ENCODE peak calls at places on chromosomes 11 and 22, in five cellular contexts. One of them, this sample, is unnamed.

GRCh38 chr22:19942886-19943664 is 1.5 kb upstream of the TXNRD2 start:
- DNase-seq in cardiac fibroblast: peak; percentile 87
- DNase-seq in astrocyte: peak; percentile 89
- DNase-seq in Caco-2: no peak
- DNase-seq in AG04450: no peak
- DNase-seq in this sample: peak; percentile 86

GRCh38 chr11:64344721-64345120 is 4.7 kb downstream of the CCDC88B start:
- DNase-seq in Caco-2: no peak
- DNase-seq in AG04450: no peak
- DNase-seq in cardiac fibroblast: no peak
- DNase-seq in astrocyte: no peak
- DNase-seq in this sample: no peak

GRCh38 chr11:28243596-28243995 is 135.4 kb downstream of the METTL15 start:
- DNase-seq in astrocyte: no peak
- DNase-seq in cardiac fibroblast: no peak
- DNase-seq in Caco-2: no peak
- DNase-seq in AG04450: no peak
- DNase-seq in this sample: no peak

GRCh38 chr11:10304495-10305261 is at the start of gene ADM:
- DNase-seq in cardiac fibroblast: peak; percentile 97
- DNase-seq in AG04450: peak; percentile 90
- DNase-seq in Caco-2: peak; percentile 95
- DNase-seq in astrocyte: no peak
- DNase-seq in this sample: peak; percentile 88

GRCh38 chr11:117936973-117937372 is 7.8 kb upstream of the TMPRSS13 start:
- DNase-seq in astrocyte: no peak
- DNase-seq in AG04450: no peak
- DNase-seq in Caco-2: no peak
- DNase-seq in cardiac fibroblast: no peak
- DNase-seq in this sample: no peak

GRCh38 chr11:75245356-75246005 is 4.9 kb downstream of the TPBGL start:
- DNase-seq in cardiac fibroblast: no peak
- DNase-seq in Caco-2: no peak
- DNase-seq in astrocyte: no peak
- DNase-seq in AG04450: no peak
- DNase-seq in this sample: no peak

GRCh38 chr11:105224859-105225258 is 85.3 kb upstream of the CARD18 start:
- DNase-seq in AG04450: no peak
- DNase-seq in astrocyte: no peak
- DNase-seq in cardiac fibroblast: no peak
- DNase-seq in Caco-2: no peak
- DNase-seq in this sample: peak; percentile 72

GRCh38 chr11:65297026-65297667 is 17.5 kb upstream of the CDC42EP2 start:
- DNase-seq in AG04450: no peak
- DNase-seq in cardiac fibroblast: no peak
- DNase-seq in astrocyte: no peak
- DNase-seq in Caco-2: no peak
- DNase-seq in this sample: no peak

GRCh38 chr11:113876798-113877672 is 1.7 kb upstream of the USP28 start:
- DNase-seq in AG04450: no peak
- DNase-seq in Caco-2: no peak
- DNase-seq in cardiac fibroblast: no peak
- DNase-seq in astrocyte: no peak
- DNase-seq in this sample: no peak

DNA sequence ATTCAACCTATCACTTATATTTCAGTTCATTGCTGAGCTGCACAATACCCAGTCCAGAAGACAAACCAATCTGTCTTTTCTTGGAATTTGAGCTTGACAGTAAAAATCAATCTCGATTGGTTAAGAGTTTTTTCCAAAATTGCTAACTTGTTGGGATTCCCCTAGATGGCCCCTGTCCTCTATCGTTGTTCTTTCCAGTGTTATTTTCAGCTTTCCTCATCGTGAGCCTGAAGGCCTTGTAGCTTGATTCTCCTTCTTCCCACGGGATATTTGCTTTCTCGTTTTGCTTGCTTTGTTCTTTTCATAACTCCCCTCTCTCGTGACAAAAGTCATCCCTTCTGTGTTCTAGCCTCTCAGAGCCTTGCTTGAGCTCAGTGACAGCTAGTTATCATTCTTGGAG is 3.1 kb downstream of the OR8B8 start:
- DNase-seq in cardiac fibroblast: peak; percentile 37
- DNase-seq in Caco-2: no peak
- DNase-seq in astrocyte: no peak
- DNase-seq in AG04450: no peak
- DNase-seq in this sample: no peak
- H3K4me3 ChIP-seq in cardiac fibroblast: no peak overlapping the region
- H3K4me3 ChIP-seq in Caco-2: no peak overlapping the region
- H3K4me3 ChIP-seq in astrocyte: no peak overlapping the region
- H3K4me3 ChIP-seq in AG04450: no peak overlapping the region
- H3K4me3 ChIP-seq in this sample: no peak overlapping the region

DNA sequence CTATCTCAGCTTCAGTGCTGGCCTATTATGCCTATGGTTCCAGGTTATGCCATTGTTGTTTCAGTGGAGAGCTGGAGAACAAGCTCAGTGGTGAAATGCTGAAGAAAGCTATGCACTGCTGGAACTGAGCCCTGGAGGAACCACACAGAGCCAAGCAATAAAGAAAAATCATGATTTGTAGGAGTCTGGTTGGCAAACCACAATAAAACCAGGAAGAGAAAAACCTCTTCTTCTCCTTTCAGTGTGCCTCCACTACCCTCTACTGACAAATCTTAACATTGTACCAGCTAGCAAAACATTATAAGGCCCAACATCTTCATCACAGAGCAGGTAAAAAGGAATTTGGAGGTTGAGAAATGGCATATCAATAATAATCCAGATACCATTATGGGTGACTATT is 5.3 kb downstream of the OR51F2 start:
- DNase-seq in Caco-2: peak; percentile 4
- DNase-seq in astrocyte: no peak
- DNase-seq in cardiac fibroblast: peak; percentile 27
- DNase-seq in AG04450: no peak
- DNase-seq in this sample: no peak
- TF ChIP-seq CTCF in Caco-2: peak; percentile 15
- TF ChIP-seq CTCF in astrocyte: no peak
- TF ChIP-seq CTCF in cardiac fibroblast: peak; percentile 34
- TF ChIP-seq CTCF in AG04450: peak; percentile 66
- TF ChIP-seq CTCF in this sample: peak; percentile 8

GRCh38 chr22:29641052-29641780 is 37.8 kb downstream of the NF2 start:
- DNase-seq in Caco-2: no peak
- DNase-seq in astrocyte: no peak
- DNase-seq in AG04450: no peak
- DNase-seq in cardiac fibroblast: no peak
- DNase-seq in this sample: no peak
- H3K4me3 ChIP-seq in Caco-2: no peak overlapping the region
- H3K4me3 ChIP-seq in astrocyte: no peak overlapping the region
- H3K4me3 ChIP-seq in AG04450: no peak overlapping the region
- H3K4me3 ChIP-seq in cardiac fibroblast: no peak overlapping the region
- H3K4me3 ChIP-seq in this sample: no peak overlapping the region

GRCh38 chr11:100863080-100863581 is 176.0 kb downstream of the ARHGAP42 start:
- DNase-seq in Caco-2: no peak
- DNase-seq in cardiac fibroblast: peak; percentile 85
- DNase-seq in astrocyte: peak; percentile 99
- DNase-seq in AG04450: peak; percentile 87
- DNase-seq in this sample: peak; percentile 24
- TF ChIP-seq CTCF in Caco-2: no peak
- TF ChIP-seq CTCF in cardiac fibroblast: no peak
- TF ChIP-seq CTCF in astrocyte: no peak
- TF ChIP-seq CTCF in AG04450: no peak
- TF ChIP-seq CTCF in this sample: no peak

GRCh38 chr22:30553971-30554370 is 7.4 kb upstream of the SEC14L6 start:
- DNase-seq in cardiac fibroblast: no peak
- DNase-seq in Caco-2: no peak
- DNase-seq in astrocyte: no peak
- DNase-seq in AG04450: no peak
- DNase-seq in this sample: no peak

GRCh38 chr22:30555282-30556210 is 9.0 kb upstream of the SEC14L6 start:
- DNase-seq in AG04450: no peak
- DNase-seq in astrocyte: no peak
- DNase-seq in cardiac fibroblast: no peak
- DNase-seq in Caco-2: peak; percentile 28
- DNase-seq in this sample: no peak

GRCh38 chr22:30557243-30557642 is 10.7 kb upstream of the SEC14L6 start:
- DNase-seq in astrocyte: no peak
- DNase-seq in Caco-2: no peak
- DNase-seq in cardiac fibroblast: no peak
- DNase-seq in AG04450: no peak
- DNase-seq in this sample: no peak

GRCh38 chr22:30559889-30560288 is 13.3 kb upstream of the SEC14L6 start:
- DNase-seq in Caco-2: no peak
- DNase-seq in astrocyte: no peak
- DNase-seq in AG04450: no peak
- DNase-seq in cardiac fibroblast: no peak
- DNase-seq in this sample: no peak

GRCh38 chr22:30556388-30556787 is 9.8 kb upstream of the SEC14L6 start:
- DNase-seq in Caco-2: no peak
- DNase-seq in cardiac fibroblast: no peak
- DNase-seq in AG04450: no peak
- DNase-seq in astrocyte: no peak
- DNase-seq in this sample: no peak
- H3K4me3 ChIP-seq in Caco-2: no peak overlapping the region
- H3K4me3 ChIP-seq in cardiac fibroblast: no peak overlapping the region
- H3K4me3 ChIP-seq in AG04450: no peak overlapping the region
- H3K4me3 ChIP-seq in astrocyte: no peak overlapping the region
- H3K4me3 ChIP-seq in this sample: no peak overlapping the region

GRCh38 chr11:130246270-130246669 is 68.4 kb downstream of the ZBTB44 start:
- DNase-seq in AG04450: no peak
- DNase-seq in astrocyte: no peak
- DNase-seq in cardiac fibroblast: no peak
- DNase-seq in Caco-2: no peak
- DNase-seq in this sample: no peak

GRCh38 chr11:130244851-130245250 is 69.9 kb downstream of the ZBTB44 start:
- DNase-seq in cardiac fibroblast: no peak
- DNase-seq in Caco-2: no peak
- DNase-seq in AG04450: no peak
- DNase-seq in astrocyte: no peak
- DNase-seq in this sample: no peak

GRCh38 chr11:130243816-130244215 is 70.9 kb downstream of the ZBTB44 start:
- DNase-seq in AG04450: no peak
- DNase-seq in cardiac fibroblast: no peak
- DNase-seq in astrocyte: no peak
- DNase-seq in Caco-2: no peak
- DNase-seq in this sample: no peak

GRCh38 chr11:130237282-130238006 is 77.3 kb downstream of the ZBTB44 start:
- DNase-seq in cardiac fibroblast: no peak
- DNase-seq in astrocyte: no peak
- DNase-seq in AG04450: no peak
- DNase-seq in Caco-2: no peak
- DNase-seq in this sample: no peak

DNA sequence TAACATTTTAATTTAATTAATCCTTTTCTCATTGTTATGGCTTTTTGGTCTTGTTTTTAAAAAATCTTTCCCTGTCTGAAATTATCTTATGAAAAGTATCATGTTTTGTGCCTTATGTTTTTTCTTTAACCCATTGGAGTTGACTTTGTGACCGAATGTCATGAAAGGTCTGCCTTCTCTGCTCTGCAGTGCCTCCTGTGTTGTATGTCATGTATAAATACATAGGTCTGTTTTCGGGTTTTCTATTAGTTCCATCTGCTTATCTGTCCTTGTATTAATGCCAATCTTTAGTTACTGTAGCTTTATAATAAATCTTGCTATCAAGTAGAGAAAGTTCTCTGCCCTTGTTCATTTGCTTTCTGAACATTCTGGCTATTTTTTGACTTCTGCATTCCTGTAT is 73.0 kb downstream of the ZBTB44 start:
- DNase-seq in AG04450: no peak
- DNase-seq in cardiac fibroblast: no peak
- DNase-seq in Caco-2: no peak
- DNase-seq in astrocyte: no peak
- DNase-seq in this sample: no peak
- TF ChIP-seq CTCF in AG04450: peak; percentile 7
- TF ChIP-seq CTCF in cardiac fibroblast: no peak
- TF ChIP-seq CTCF in Caco-2: peak; percentile 34
- TF ChIP-seq CTCF in astrocyte: no peak
- TF ChIP-seq CTCF in this sample: no peak

GRCh38 chr11:119739975-119740374 is 11.0 kb upstream of the NECTIN1 start:
- DNase-seq in cardiac fibroblast: no peak
- DNase-seq in Caco-2: peak; percentile 54
- DNase-seq in astrocyte: no peak
- DNase-seq in AG04450: no peak
- DNase-seq in this sample: no peak

GRCh38 chr11:119743041-119743440 is 14.0 kb upstream of the NECTIN1 start:
- DNase-seq in Caco-2: no peak
- DNase-seq in AG04450: no peak
- DNase-seq in astrocyte: no peak
- DNase-seq in cardiac fibroblast: no peak
- DNase-seq in this sample: no peak

GRCh38 chr11:119741369-119742262 is 12.6 kb upstream of the NECTIN1 start:
- DNase-seq in AG04450: no peak
- DNase-seq in astrocyte: no peak
- DNase-seq in Caco-2: peak; percentile 44
- DNase-seq in cardiac fibroblast: peak; percentile 25
- DNase-seq in this sample: peak; percentile 37

GRCh38 chr11:119744577-119744976 is 15.6 kb upstream of the NECTIN1 start:
- DNase-seq in AG04450: no peak
- DNase-seq in astrocyte: no peak
- DNase-seq in Caco-2: no peak
- DNase-seq in cardiac fibroblast: no peak
- DNase-seq in this sample: no peak

DNA sequence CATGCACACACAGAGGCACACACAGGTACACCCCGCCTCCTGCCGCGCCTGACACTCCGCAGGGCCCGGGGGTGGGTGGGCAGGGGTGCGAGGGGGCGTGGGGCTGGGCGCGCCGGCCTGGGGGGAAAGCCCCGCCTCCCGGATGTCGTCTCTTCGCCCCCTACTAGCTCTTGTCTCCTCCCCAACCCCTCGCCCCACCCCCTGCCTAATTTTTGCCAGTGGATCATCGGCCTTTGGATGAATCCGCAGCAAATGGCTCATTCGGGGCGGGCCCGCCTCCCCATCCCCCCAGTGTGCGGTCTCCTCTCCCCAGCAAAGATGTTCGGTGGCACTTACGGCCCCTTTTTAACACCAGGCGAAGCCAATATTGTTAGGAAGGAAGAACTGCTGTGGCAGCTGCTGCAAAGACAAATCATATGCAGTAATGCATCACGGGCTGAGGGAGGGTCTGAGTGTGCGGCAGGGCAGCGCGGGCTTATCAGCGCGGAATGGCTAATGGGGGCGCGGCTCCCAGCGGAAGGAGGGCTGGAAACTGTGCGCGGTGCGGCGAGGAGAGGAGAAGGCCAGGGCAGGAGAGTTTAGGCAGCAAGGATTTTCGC is 13.4 kb upstream of the NECTIN1 start:
- DNase-seq in Caco-2: no peak
- DNase-seq in cardiac fibroblast: peak; percentile 18
- DNase-seq in AG04450: no peak
- DNase-seq in astrocyte: no peak
- DNase-seq in this sample: no peak
- H3K4me3 ChIP-seq in Caco-2: no peak overlapping the region
- H3K4me3 ChIP-seq in cardiac fibroblast: peak overlapping the region; percentile 16
- H3K4me3 ChIP-seq in AG04450: peak overlapping the region; percentile 1
- H3K4me3 ChIP-seq in astrocyte: peak overlapping the region; percentile 7
- H3K4me3 ChIP-seq in this sample: no peak overlapping the region